ENCODE peak calls at places on chromosome 9, in six cellular contexts. One of them, this sample, is unnamed.

GRCh38 chr9:16964228-16964627 is 93.8 kb upstream of the BNC2 start:
- DNase-seq in skeletal muscle cell: peak
- DNase-seq in endodermal cell: no peak
- DNase-seq in OCI-LY7: no peak
- DNase-seq in Jurkat, Clone E6-1: no peak
- DNase-seq in uterus: no peak
- DNase-seq in this sample: peak

GRCh38 chr9:13110766-13111400 is 168.6 kb downstream of the MPDZ start:
- DNase-seq in skeletal muscle cell: peak
- DNase-seq in endodermal cell: no peak
- DNase-seq in OCI-LY7: no peak
- DNase-seq in Jurkat, Clone E6-1: no peak
- DNase-seq in uterus: peak
- DNase-seq in this sample: peak

GRCh38 chr9:6708732-6709131 is 49.0 kb upstream of the KDM4C start:
- DNase-seq in skeletal muscle cell: no peak
- DNase-seq in endodermal cell: no peak
- DNase-seq in OCI-LY7: peak
- DNase-seq in Jurkat, Clone E6-1: no peak
- DNase-seq in uterus: no peak
- DNase-seq in this sample: no peak

GRCh38 chr9:34426340-34427074 is 31.9 kb downstream of the FAM219A start:
- DNase-seq in skeletal muscle cell: no peak
- DNase-seq in endodermal cell: peak
- DNase-seq in OCI-LY7: no peak
- DNase-seq in Jurkat, Clone E6-1: no peak
- DNase-seq in uterus: no peak
- DNase-seq in this sample: no peak

GRCh38 chr9:124438091-124438490 is 12.2 kb upstream of the ADGRD2 start:
- DNase-seq in skeletal muscle cell: no peak
- DNase-seq in endodermal cell: no peak
- DNase-seq in OCI-LY7: no peak
- DNase-seq in Jurkat, Clone E6-1: no peak
- DNase-seq in uterus: no peak
- DNase-seq in this sample: no peak

GRCh38 chr9:97904725-97905124 is 17.6 kb downstream of the TRMO start:
- DNase-seq in skeletal muscle cell: no peak
- DNase-seq in endodermal cell: no peak
- DNase-seq in OCI-LY7: no peak
- DNase-seq in Jurkat, Clone E6-1: peak
- DNase-seq in uterus: no peak
- DNase-seq in this sample: no peak

GRCh38 chr9:101465330-101465915 is 29.8 kb upstream of the ALDOB start:
- DNase-seq in skeletal muscle cell: peak
- DNase-seq in endodermal cell: peak
- DNase-seq in OCI-LY7: peak
- DNase-seq in Jurkat, Clone E6-1: peak
- DNase-seq in uterus: peak
- DNase-seq in this sample: no peak

GRCh38 chr9:111978616-111979015 is 82.0 kb downstream of the UGCG start:
- DNase-seq in skeletal muscle cell: no peak
- DNase-seq in endodermal cell: no peak
- DNase-seq in OCI-LY7: no peak
- DNase-seq in Jurkat, Clone E6-1: no peak
- DNase-seq in uterus: no peak
- DNase-seq in this sample: no peak

GRCh38 chr9:68546596-68547390 is 6.1 kb upstream of the TMEM252 start:
- DNase-seq in skeletal muscle cell: no peak
- DNase-seq in endodermal cell: no peak
- DNase-seq in OCI-LY7: peak
- DNase-seq in Jurkat, Clone E6-1: no peak
- DNase-seq in uterus: no peak
- DNase-seq in this sample: no peak

GRCh38 chr9:83538172-83538889 is at the start of gene FRMD3:
- DNase-seq in skeletal muscle cell: peak
- DNase-seq in endodermal cell: peak
- DNase-seq in OCI-LY7: no peak
- DNase-seq in Jurkat, Clone E6-1: peak
- DNase-seq in uterus: peak
- DNase-seq in this sample: peak

GRCh38 chr9:70411930-70412677 is 2.4 kb downstream of the KLF9 start:
- DNase-seq in skeletal muscle cell: peak
- DNase-seq in endodermal cell: peak
- DNase-seq in OCI-LY7: no peak
- DNase-seq in Jurkat, Clone E6-1: no peak
- DNase-seq in uterus: peak
- DNase-seq in this sample: no peak
- H3K4me3 ChIP-seq in skeletal muscle cell: peak
- H3K4me3 ChIP-seq in endodermal cell: peak
- H3K4me3 ChIP-seq in OCI-LY7: peak
- H3K4me3 ChIP-seq in Jurkat, Clone E6-1: no peak
- H3K4me3 ChIP-seq in uterus: peak
- H3K4me3 ChIP-seq in this sample: peak

GRCh38 chr9:470041-470781 is 255.5 kb downstream of the DOCK8 start:
- DNase-seq in skeletal muscle cell: peak
- DNase-seq in endodermal cell: peak
- DNase-seq in OCI-LY7: peak
- DNase-seq in Jurkat, Clone E6-1: peak
- DNase-seq in uterus: peak
- DNase-seq in this sample: peak
- H3K4me3 ChIP-seq in skeletal muscle cell: peak
- H3K4me3 ChIP-seq in endodermal cell: peak
- H3K4me3 ChIP-seq in OCI-LY7: peak
- H3K4me3 ChIP-seq in Jurkat, Clone E6-1: peak
- H3K4me3 ChIP-seq in uterus: peak
- H3K4me3 ChIP-seq in this sample: peak

DNA sequence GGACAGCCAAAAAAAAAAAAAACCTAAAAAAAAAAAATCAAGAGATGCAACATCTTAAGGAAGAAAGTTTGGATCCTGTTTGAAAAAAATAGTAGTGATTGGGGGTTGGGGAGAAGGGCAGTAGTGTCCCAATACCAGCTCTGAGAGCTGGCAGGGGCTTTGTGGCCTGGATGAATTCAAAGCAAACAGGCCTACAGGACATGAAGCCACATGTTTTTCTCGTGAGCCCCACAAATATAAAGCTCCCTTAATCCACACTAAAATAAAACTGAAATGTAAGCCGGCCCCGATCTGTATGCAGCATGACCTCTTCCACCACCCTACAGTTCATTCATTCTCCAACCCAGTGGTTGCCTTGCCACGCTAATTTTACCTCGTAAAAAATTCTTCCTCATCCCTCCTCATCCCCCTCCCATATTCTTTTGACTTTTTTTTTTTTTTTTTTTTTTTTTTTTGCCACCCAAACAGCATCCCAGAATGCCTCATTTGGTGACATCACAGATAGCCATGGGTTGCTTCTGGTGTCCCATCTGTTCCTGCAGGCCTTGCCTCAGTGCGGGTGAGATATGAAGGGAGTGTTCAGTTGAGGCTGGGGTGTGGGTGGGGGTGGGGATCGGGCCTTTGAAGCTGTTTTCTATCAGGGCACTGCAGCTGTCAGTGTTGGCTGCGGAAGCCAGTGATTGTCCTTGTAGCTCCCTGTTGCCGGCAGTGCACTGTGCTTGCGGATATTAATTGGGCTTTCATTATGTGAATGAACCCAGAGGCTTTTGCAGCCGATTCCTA is 81.5 kb upstream of the NFIB start:
- DNase-seq in skeletal muscle cell: no peak
- DNase-seq in endodermal cell: no peak
- DNase-seq in OCI-LY7: no peak
- DNase-seq in Jurkat, Clone E6-1: no peak
- DNase-seq in uterus: no peak
- DNase-seq in this sample: no peak
- H3K4me3 ChIP-seq in skeletal muscle cell: no peak
- H3K4me3 ChIP-seq in endodermal cell: no peak
- H3K4me3 ChIP-seq in OCI-LY7: no peak
- H3K4me3 ChIP-seq in Jurkat, Clone E6-1: no peak
- H3K4me3 ChIP-seq in uterus: no peak
- H3K4me3 ChIP-seq in this sample: no peak

GRCh38 chr9:125844611-125845010 is 97.4 kb downstream of the PBX3 start:
- DNase-seq in skeletal muscle cell: no peak
- DNase-seq in endodermal cell: no peak
- DNase-seq in OCI-LY7: no peak
- DNase-seq in Jurkat, Clone E6-1: no peak
- DNase-seq in uterus: no peak
- DNase-seq in this sample: no peak
- H3K4me3 ChIP-seq in skeletal muscle cell: no peak
- H3K4me3 ChIP-seq in endodermal cell: no peak
- H3K4me3 ChIP-seq in OCI-LY7: no peak
- H3K4me3 ChIP-seq in Jurkat, Clone E6-1: no peak
- H3K4me3 ChIP-seq in uterus: no peak
- H3K4me3 ChIP-seq in this sample: no peak

DNA sequence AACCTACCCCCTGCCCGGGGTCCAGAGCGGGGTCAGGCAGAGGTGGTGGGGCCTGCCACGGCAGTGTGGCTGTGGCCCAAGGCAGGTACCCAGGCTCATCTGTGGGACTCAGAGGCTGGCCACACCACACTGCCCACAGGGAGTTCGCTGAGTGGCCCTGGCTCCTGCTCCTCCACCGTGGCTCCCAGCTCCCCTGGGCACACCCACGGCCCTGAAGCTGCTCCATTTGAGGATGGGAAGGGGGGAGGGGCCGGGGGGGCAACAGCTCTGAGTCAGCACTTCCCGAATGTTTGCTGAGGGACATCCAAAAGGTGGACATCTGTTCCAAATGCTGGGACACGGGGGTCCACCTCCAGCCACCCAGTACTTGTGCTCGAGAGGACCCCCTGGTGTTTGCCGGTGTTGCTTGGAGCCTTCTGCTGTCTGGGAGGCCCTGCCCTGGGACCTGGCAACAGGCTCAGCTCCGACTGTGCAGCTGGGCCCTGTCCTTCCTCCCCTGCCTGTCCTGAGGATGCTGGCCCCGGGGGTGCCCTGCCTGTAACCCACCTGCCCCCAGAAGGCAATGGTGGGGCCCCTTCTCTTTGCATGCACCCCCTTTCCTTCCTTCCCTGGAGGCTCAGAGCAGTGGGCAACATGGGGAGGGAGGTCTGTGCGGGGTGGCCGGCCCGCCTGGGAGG is 2.5 kb upstream of the NRARP start:
- DNase-seq in skeletal muscle cell: no peak
- DNase-seq in endodermal cell: peak
- DNase-seq in OCI-LY7: no peak
- DNase-seq in Jurkat, Clone E6-1: no peak
- DNase-seq in uterus: no peak
- DNase-seq in this sample: no peak
- H3K4me3 ChIP-seq in skeletal muscle cell: no peak
- H3K4me3 ChIP-seq in endodermal cell: no peak
- H3K4me3 ChIP-seq in OCI-LY7: no peak
- H3K4me3 ChIP-seq in Jurkat, Clone E6-1: no peak
- H3K4me3 ChIP-seq in uterus: no peak
- H3K4me3 ChIP-seq in this sample: no peak

GRCh38 chr9:120348951-120349429 is 231.0 kb downstream of the CDK5RAP2 start:
- DNase-seq in skeletal muscle cell: no peak
- DNase-seq in endodermal cell: peak
- DNase-seq in OCI-LY7: peak
- DNase-seq in Jurkat, Clone E6-1: peak
- DNase-seq in uterus: no peak
- DNase-seq in this sample: peak
- H3K4me3 ChIP-seq in skeletal muscle cell: no peak
- H3K4me3 ChIP-seq in endodermal cell: no peak
- H3K4me3 ChIP-seq in OCI-LY7: no peak
- H3K4me3 ChIP-seq in Jurkat, Clone E6-1: no peak
- H3K4me3 ChIP-seq in uterus: no peak
- H3K4me3 ChIP-seq in this sample: no peak

This sample was measured in astrocyte of the cerebellum.